ENCODE peak calls at places on chromosome 22, in four cellular contexts. One of them, this sample, is unnamed.

GRCh38 chr22:20464096-20464614 is 26.5 kb upstream of the SCARF2 start:
- DNase-seq in right lobe of liver: peak
- DNase-seq in A549: no peak
- DNase-seq in transverse colon: no peak
- DNase-seq in this sample: no peak

GRCh38 chr22:44352378-44353062 is 39.8 kb upstream of the SHISAL1 start:
- DNase-seq in right lobe of liver: no peak
- DNase-seq in A549: no peak
- DNase-seq in transverse colon: no peak
- DNase-seq in this sample: no peak

GRCh38 chr22:23245045-23245798 is 64.9 kb downstream of the BCR start:
- DNase-seq in right lobe of liver: no peak
- DNase-seq in A549: no peak
- DNase-seq in transverse colon: no peak
- DNase-seq in this sample: no peak

GRCh38 chr22:20211997-20212753 is 55.9 kb downstream of the RTN4R start:
- DNase-seq in right lobe of liver: peak
- DNase-seq in A549: no peak
- DNase-seq in transverse colon: peak
- DNase-seq in this sample: no peak

GRCh38 chr22:17569971-17570511 is 6.7 kb downstream of the SLC25A18 start:
- DNase-seq in right lobe of liver: no peak
- DNase-seq in A549: no peak
- DNase-seq in transverse colon: no peak
- DNase-seq in this sample: no peak

GRCh38 chr22:17368727-17369552 is at the start of gene CECR2:
- DNase-seq in right lobe of liver: peak
- DNase-seq in A549: peak
- DNase-seq in transverse colon: peak
- DNase-seq in this sample: no peak

GRCh38 chr22:41216984-41217383 is 11.9 kb downstream of the L3MBTL2 start:
- DNase-seq in right lobe of liver: no peak
- DNase-seq in A549: no peak
- DNase-seq in transverse colon: no peak
- DNase-seq in this sample: no peak

GRCh38 chr22:23179381-23180294 is 671 bp upstream of the BCR start:
- DNase-seq in right lobe of liver: peak
- DNase-seq in A549: no peak
- DNase-seq in transverse colon: peak
- DNase-seq in this sample: no peak

GRCh38 chr22:20463324-20464095 is 25.9 kb upstream of the SCARF2 start:
- DNase-seq in right lobe of liver: peak
- DNase-seq in A549: no peak
- DNase-seq in transverse colon: no peak
- DNase-seq in this sample: no peak

GRCh38 chr22:44782286-44782830 is 30.0 kb downstream of the ARHGAP8 start:
- DNase-seq in right lobe of liver: no peak
- DNase-seq in A549: no peak
- DNase-seq in transverse colon: no peak
- DNase-seq in this sample: peak

GRCh38 chr22:27663812-27664211 is 137.7 kb downstream of the MN1 start:
- DNase-seq in right lobe of liver: no peak
- DNase-seq in A549: no peak
- DNase-seq in transverse colon: no peak
- DNase-seq in this sample: no peak

GRCh38 chr22:22129387-22129786 is 115.2 kb upstream of the VPREB1 start:
- DNase-seq in right lobe of liver: no peak
- DNase-seq in A549: no peak
- DNase-seq in transverse colon: no peak
- DNase-seq in this sample: no peak

GRCh38 chr22:30325065-30325720 is 1.5 kb downstream of the TBC1D10A start:
- DNase-seq in right lobe of liver: peak
- DNase-seq in A549: peak
- DNase-seq in transverse colon: peak
- DNase-seq in this sample: peak
- H3K4me3 ChIP-seq in right lobe of liver: peak
- H3K4me3 ChIP-seq in A549: peak
- H3K4me3 ChIP-seq in transverse colon: peak
- H3K4me3 ChIP-seq in this sample: peak

GRCh38 chr22:46033256-46034200 is 56.6 kb upstream of the WNT7B start:
- DNase-seq in right lobe of liver: no peak
- DNase-seq in A549: no peak
- DNase-seq in transverse colon: no peak
- DNase-seq in this sample: no peak
- TF ChIP-seq POLR2A in right lobe of liver: no peak
- TF ChIP-seq POLR2A in A549: no peak
- TF ChIP-seq POLR2A in transverse colon: no peak
- TF ChIP-seq POLR2A in this sample: no peak

GRCh38 chr22:42655693-42656092 is 6.5 kb upstream of the CYB5R3 start:
- DNase-seq in right lobe of liver: no peak
- DNase-seq in A549: no peak
- DNase-seq in transverse colon: peak
- DNase-seq in this sample: no peak

GRCh38 chr22:42651134-42651533 is 1.9 kb upstream of the CYB5R3 start:
- DNase-seq in right lobe of liver: no peak
- DNase-seq in A549: peak
- DNase-seq in transverse colon: no peak
- DNase-seq in this sample: no peak

GRCh38 chr22:42656578-42656977 is 7.4 kb upstream of the CYB5R3 start:
- DNase-seq in right lobe of liver: no peak
- DNase-seq in A549: no peak
- DNase-seq in transverse colon: no peak
- DNase-seq in this sample: no peak

GRCh38 chr22:42653992-42654391 is 4.8 kb upstream of the CYB5R3 start:
- DNase-seq in right lobe of liver: no peak
- DNase-seq in A549: no peak
- DNase-seq in transverse colon: no peak
- DNase-seq in this sample: no peak

GRCh38 chr22:42654696-42655095 is 5.5 kb upstream of the CYB5R3 start:
- DNase-seq in right lobe of liver: no peak
- DNase-seq in A549: no peak
- DNase-seq in transverse colon: no peak
- DNase-seq in this sample: no peak
- H3K4me3 ChIP-seq in right lobe of liver: no peak
- H3K4me3 ChIP-seq in A549: no peak
- H3K4me3 ChIP-seq in transverse colon: no peak
- H3K4me3 ChIP-seq in this sample: no peak

GRCh38 chr22:31911565-31912401 is 32.6 kb upstream of the YWHAH start:
- DNase-seq in right lobe of liver: no peak
- DNase-seq in A549: no peak
- DNase-seq in transverse colon: peak
- DNase-seq in this sample: no peak
- TF ChIP-seq POLR2A in right lobe of liver: no peak
- TF ChIP-seq POLR2A in A549: no peak
- TF ChIP-seq POLR2A in transverse colon: no peak
- TF ChIP-seq POLR2A in this sample: no peak

GRCh38 chr22:35830305-35830704 is 112.6 kb downstream of the APOL5 start:
- DNase-seq in right lobe of liver: no peak
- DNase-seq in A549: no peak
- DNase-seq in transverse colon: no peak
- DNase-seq in this sample: no peak

GRCh38 chr22:35837328-35837727 is 119.7 kb downstream of the APOL5 start:
- DNase-seq in right lobe of liver: no peak
- DNase-seq in A549: no peak
- DNase-seq in transverse colon: no peak
- DNase-seq in this sample: no peak

GRCh38 chr22:35835267-35835997 is 117.8 kb downstream of the APOL5 start:
- DNase-seq in right lobe of liver: no peak
- DNase-seq in A549: no peak
- DNase-seq in transverse colon: no peak
- DNase-seq in this sample: no peak

GRCh38 chr22:35835998-35836691 is 118.5 kb downstream of the APOL5 start:
- DNase-seq in right lobe of liver: no peak
- DNase-seq in A549: peak
- DNase-seq in transverse colon: peak
- DNase-seq in this sample: no peak

DNA sequence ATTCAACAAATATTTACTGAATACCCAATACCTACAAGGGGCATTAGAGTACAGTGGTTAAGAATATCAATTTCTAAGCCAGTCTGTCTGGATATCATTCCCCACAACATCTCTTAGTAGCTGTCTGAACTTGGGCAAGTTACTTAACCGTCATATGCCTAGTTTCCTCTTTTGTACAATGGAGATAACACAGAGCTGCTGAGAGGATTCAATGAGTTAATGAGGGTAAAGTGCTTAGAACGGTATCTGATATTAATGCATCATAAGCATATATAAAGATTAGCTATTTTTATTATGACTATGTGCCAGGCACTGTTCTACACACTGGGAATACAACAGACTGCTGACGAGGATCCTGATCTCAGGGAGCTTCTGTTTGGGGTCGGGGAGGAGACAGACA is 116.4 kb downstream of the APOL5 start:
- DNase-seq in right lobe of liver: no peak
- DNase-seq in A549: no peak
- DNase-seq in transverse colon: no peak
- DNase-seq in this sample: no peak
- H3K4me3 ChIP-seq in right lobe of liver: no peak
- H3K4me3 ChIP-seq in A549: peak
- H3K4me3 ChIP-seq in transverse colon: no peak
- H3K4me3 ChIP-seq in this sample: no peak

GRCh38 chr22:31628969-31629723 is 32.9 kb downstream of the PISD start:
- DNase-seq in right lobe of liver: no peak
- DNase-seq in A549: no peak
- DNase-seq in transverse colon: no peak
- DNase-seq in this sample: no peak

GRCh38 chr22:31628362-31628761 is 33.7 kb downstream of the PISD start:
- DNase-seq in right lobe of liver: no peak
- DNase-seq in A549: no peak
- DNase-seq in transverse colon: no peak
- DNase-seq in this sample: no peak

GRCh38 chr22:31631381-31631780 is 30.6 kb downstream of the PISD start:
- DNase-seq in right lobe of liver: no peak
- DNase-seq in A549: no peak
- DNase-seq in transverse colon: no peak
- DNase-seq in this sample: no peak

GRCh38 chr22:31629741-31630184 is 32.3 kb downstream of the PISD start:
- DNase-seq in right lobe of liver: no peak
- DNase-seq in A549: no peak
- DNase-seq in transverse colon: no peak
- DNase-seq in this sample: no peak

DNA sequence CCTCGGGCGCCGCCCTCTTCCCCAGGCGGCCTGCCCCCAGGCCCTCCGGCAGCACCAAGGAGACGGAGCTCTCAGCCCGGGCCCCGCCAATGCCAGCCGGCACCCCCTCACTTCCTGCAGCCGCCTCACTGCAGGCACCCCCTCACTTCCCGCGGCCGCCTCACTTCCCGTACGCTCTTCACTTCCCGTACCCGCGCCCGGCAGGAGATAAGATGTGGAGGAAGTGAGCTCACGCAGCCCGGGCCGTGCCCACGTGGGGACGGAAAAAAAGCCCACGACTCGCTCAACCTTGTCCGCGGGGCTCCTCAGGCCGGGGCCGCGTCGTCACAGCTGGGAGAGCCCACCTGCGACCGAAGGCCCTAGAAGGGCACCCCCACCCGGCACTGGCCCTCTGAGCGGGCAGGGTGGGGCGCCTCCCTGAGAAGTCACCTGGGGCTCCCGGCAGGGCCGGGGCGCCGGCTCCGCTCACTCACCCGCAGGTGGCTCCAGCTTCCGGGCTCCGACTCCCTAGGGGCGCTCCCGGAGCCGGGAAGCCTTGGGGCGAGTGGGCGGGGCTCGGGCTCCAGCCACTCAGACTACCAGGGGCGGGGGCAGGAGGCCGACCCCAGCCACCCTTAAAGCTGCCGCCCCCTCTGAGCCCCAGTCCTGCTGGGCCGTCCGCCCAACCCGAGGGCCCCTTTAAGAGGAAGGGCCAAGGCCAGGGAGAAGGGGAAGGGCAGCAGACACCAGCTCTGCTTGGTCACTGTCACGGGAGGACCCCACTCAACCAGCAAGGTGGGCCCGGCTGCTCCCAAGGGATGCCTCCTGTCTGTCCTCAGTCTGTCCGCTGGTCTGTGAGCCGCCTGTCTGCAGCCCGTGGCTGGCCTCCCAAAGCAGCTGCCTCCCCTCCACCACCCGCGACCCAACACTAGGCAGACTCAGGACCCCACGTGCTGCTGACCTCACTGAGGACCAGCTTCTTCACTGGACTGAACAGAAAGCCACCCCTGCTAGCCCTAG is 31.4 kb downstream of the PISD start:
- DNase-seq in right lobe of liver: peak
- DNase-seq in A549: peak
- DNase-seq in transverse colon: peak
- DNase-seq in this sample: peak
- TF ChIP-seq POLR2A in right lobe of liver: peak
- TF ChIP-seq POLR2A in A549: peak
- TF ChIP-seq POLR2A in transverse colon: peak
- TF ChIP-seq POLR2A in this sample: no peak

GRCh38 chr22:30542811-30543188 is 3.7 kb downstream of the SEC14L6 start:
- DNase-seq in right lobe of liver: no peak
- DNase-seq in A549: no peak
- DNase-seq in transverse colon: no peak
- DNase-seq in this sample: no peak

GRCh38 chr22:30546616-30547015 is at the start of gene SEC14L6:
- DNase-seq in right lobe of liver: no peak
- DNase-seq in A549: no peak
- DNase-seq in transverse colon: no peak
- DNase-seq in this sample: no peak

GRCh38 chr22:30538280-30538679 is 8.3 kb downstream of the SEC14L6 start:
- DNase-seq in right lobe of liver: no peak
- DNase-seq in A549: no peak
- DNase-seq in transverse colon: no peak
- DNase-seq in this sample: no peak

GRCh38 chr22:30539368-30539767 is 7.2 kb downstream of the SEC14L6 start:
- DNase-seq in right lobe of liver: no peak
- DNase-seq in A549: no peak
- DNase-seq in transverse colon: no peak
- DNase-seq in this sample: no peak

GRCh38 chr22:30541979-30542810 is 4.3 kb downstream of the SEC14L6 start:
- DNase-seq in right lobe of liver: no peak
- DNase-seq in A549: no peak
- DNase-seq in transverse colon: no peak
- DNase-seq in this sample: no peak
- H3K4me3 ChIP-seq in right lobe of liver: peak
- H3K4me3 ChIP-seq in A549: no peak
- H3K4me3 ChIP-seq in transverse colon: no peak
- H3K4me3 ChIP-seq in this sample: no peak

GRCh38 chr22:39528681-39529486 is 3.7 kb downstream of the RPS19BP1 start:
- DNase-seq in right lobe of liver: peak
- DNase-seq in A549: peak
- DNase-seq in transverse colon: peak
- DNase-seq in this sample: peak
- TF ChIP-seq POLR2A in right lobe of liver: no peak
- TF ChIP-seq POLR2A in A549: no peak
- TF ChIP-seq POLR2A in transverse colon: no peak
- TF ChIP-seq POLR2A in this sample: no peak